ENCODE peak calls at places on chromosomes 16 and 17, in five cellular contexts. U, J, C, F and E are unnamed samples.

GRCh38 chr17:7295230-7296180 is 1.1 kb upstream of the YBX2 start:
- DNase-seq in U (no peak), J (peak), C (no peak), F (no peak), E (peak)

GRCh38 chr16:87667443-87667842 is 65.1 kb downstream of the JPH3 start:
- DNase-seq in U (no peak), J (no peak), C (no peak), F (no peak), E (no peak)

GRCh38 chr16:30067584-30067916 is 2.0 kb downstream of the ALDOA start:
- DNase-seq in U (no peak), J (no peak), C (no peak), F (no peak), E (no peak)

GRCh38 chr17:58329808-58330543 is 1.4 kb upstream of the TSPOAP1 start:
- DNase-seq in U (no peak), J (no peak), C (no peak), F (no peak), E (no peak)

GRCh38 chr17:77449908-77450741 is 309.4 kb downstream of the SEC14L1 start:
- DNase-seq in U (peak), J (peak), C (peak), F (no peak), E (peak)

GRCh38 chr16:85437161-85438052 is 175.7 kb upstream of the GSE1 start:
- DNase-seq in U (no peak), J (no peak), C (peak), F (no peak), E (peak)

GRCh38 chr17:74237321-74237720 is 23.9 kb downstream of the TTYH2 start:
- DNase-seq in U (no peak), J (no peak), C (no peak), F (no peak), E (no peak)

GRCh38 chr16:15777533-15778203 is 79.2 kb downstream of the MYH11 start:
- DNase-seq in U (no peak), J (peak), C (no peak), F (no peak), E (peak)

GRCh38 chr17:9271989-9272388 is 250.7 kb downstream of the NTN1 start:
- DNase-seq in U (peak), J (no peak), C (no peak), F (no peak), E (peak)

GRCh38 chr17:18008496-18009268 is 30.3 kb downstream of the ATPAF2 start:
- DNase-seq in U (no peak), J (peak), C (no peak), F (no peak), E (no peak)

GRCh38 chr16:9261376-9261775 is 169.9 kb downstream of the HAPSTR1 start:
- DNase-seq in U (no peak), J (no peak), C (no peak), F (no peak), E (no peak)

GRCh38 chr17:73013816-73014663 is 78.4 kb downstream of the SLC39A11 start:
- DNase-seq in U (no peak), J (no peak), C (no peak), F (no peak), E (peak)

GRCh38 chr16:58198022-58198683 is at the start of gene CSNK2A2:
- DNase-seq in U (peak), J (peak), C (peak), F (peak), E (peak)

GRCh38 chr17:81923302-81924260 is 4.0 kb downstream of the MAFG start:
- DNase-seq in U (peak), J (no peak), C (peak), F (no peak), E (peak)

GRCh38 chr17:73952498-73953205 is 250.8 kb upstream of the RPL38 start:
- DNase-seq in U (no peak), J (peak), C (peak), F (no peak), E (peak)

GRCh38 chr17:56141046-56141839 is 12.0 kb upstream of the ANKFN1 start:
- DNase-seq in U (no peak), J (no peak), C (no peak), F (no peak), E (no peak)

DNA sequence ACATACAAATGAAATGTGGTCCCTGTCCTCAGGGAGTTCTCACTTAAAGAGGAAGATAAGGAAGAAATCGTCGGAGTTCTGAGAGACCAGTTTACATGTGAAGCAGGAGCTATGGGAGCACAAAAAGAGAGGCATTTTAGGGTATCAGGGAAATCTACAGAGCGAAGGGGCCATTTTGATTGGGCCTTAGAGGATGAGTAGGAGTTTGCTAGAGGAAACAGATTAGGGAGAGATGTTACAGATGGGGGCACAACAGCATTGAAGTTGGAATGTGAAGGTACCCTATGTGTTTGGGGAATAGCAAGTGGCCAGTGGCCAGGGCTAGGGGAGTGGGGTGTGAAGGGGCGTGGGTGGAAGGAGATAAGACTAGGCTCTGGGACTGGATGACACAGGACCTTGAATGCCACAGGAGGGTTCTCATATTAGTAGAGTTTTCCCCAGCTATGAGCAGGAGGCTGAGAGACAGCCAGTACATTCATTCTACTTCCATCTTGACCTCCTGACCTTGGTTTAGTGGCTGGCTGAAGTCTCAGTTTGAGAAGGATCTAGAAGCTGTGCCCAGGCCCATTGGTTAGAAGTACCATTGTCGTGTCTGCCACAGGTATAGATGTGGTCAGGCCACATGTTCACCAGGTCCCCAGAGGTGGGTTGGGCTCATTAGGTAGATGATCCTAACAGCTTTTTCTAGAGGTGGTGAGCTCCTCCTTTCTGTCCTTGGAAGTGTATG is 34.8 kb downstream of the CPNE2 start:
- DNase-seq in U (no peak), J (no peak), C (no peak), F (no peak), E (no peak)
- H3K4me3 ChIP-seq in U (no peak), J (no peak), C (no peak), F (no peak), E (no peak)

GRCh38 chr16:84396537-84397008 is 28.2 kb downstream of the ATP2C2 start:
- DNase-seq in U (no peak), J (no peak), C (no peak), F (no peak), E (no peak)

GRCh38 chr16:84391151-84391873 is 23.0 kb downstream of the ATP2C2 start:
- DNase-seq in U (no peak), J (no peak), C (no peak), F (no peak), E (no peak)

GRCh38 chr16:84397090-84397489 is 28.8 kb downstream of the ATP2C2 start:
- DNase-seq in U (no peak), J (no peak), C (no peak), F (no peak), E (no peak)
- TF ChIP-seq CTCF in U (no peak), J (peak), C (no peak), F (no peak), E (peak)

DNA sequence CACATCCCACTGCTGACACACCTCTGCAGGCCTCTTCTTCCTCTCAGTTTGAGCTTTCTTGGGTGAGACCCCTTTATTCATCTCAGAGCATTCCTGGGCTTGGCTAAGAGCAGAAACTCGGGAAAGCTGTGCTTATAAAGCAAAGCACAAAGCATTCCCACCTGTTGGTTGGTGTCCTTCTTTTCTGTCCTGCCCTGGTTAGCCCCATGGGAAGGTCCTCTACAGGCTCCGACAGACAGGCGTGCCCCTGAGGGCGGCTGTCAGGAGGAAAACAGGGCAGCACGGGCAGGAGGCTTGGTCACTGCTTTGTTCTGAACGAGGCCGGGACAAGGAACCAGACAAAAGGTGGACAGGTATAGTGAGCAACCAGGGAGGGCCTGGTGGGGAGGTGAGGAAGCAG is 1.9 kb downstream of the MEOX1 start:
- DNase-seq in U (no peak), J (no peak), C (no peak), F (no peak), E (no peak)
- H3K4me3 ChIP-seq in U (no peak), J (no peak), C (no peak), F (no peak), E (no peak)

DNA sequence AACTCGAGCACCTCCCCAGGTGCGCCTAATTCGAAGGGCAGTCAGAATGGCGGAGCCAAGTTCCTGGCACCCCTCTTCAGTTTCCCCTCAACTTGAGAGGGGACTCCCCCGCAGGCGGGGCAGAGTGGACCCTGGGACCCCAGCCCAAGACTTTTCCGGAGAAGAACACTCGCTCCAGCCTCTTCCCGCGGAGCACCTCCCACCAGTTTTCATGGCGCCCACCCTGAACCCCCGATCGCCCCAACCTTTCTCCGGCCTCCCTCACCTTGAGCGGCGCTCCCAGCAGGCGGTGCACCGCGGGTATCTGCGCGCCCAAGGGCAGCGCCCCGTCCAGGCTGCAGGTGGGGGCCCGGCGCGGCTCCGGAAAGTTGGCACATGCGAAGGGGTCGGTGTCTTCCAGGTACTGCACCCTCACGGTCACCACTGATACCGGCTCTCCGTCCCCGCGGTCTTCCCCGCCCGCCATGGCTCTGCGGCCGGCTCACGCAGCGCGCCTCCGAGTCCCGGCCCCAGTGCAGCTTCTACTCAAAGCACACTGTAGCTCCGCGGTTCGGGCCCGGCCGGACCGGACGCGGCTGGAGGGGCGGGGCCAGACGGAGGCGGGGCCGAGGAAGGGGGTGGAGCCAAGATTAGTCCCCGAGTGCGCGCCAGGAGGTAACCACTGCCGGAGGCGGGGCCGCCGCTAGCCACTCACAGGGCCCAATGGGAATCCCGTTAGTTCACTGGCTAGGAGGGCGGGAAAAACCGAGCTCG is at the start of gene FHOD1:
- DNase-seq in U (peak), J (peak), C (peak), F (peak), E (peak)
- TF ChIP-seq CTCF in U (no peak), J (no peak), C (no peak), F (no peak), E (peak)

GRCh38 chr17:15265131-15265530 is at the start of gene PMP22:
- DNase-seq in U (no peak), J (no peak), C (peak), F (no peak), E (peak)
- H3K4me3 ChIP-seq in U (peak), J (no peak), C (peak), F (no peak), E (no peak)

GRCh38 chr17:2064980-2065785 is 10.3 kb downstream of the HIC1 start:
- DNase-seq in U (no peak), J (peak), C (peak), F (no peak), E (peak)
- TF ChIP-seq CTCF in U (no peak), J (peak), C (peak), F (no peak), E (peak)